ENCODE peak calls at places on chromosomes 12 and 14, in nine cellular contexts. B is fibroblast of pulmonary artery, D is natural killer cell, T is AG09309, G is psoas muscle, O is IMR-90, S is bronchial epithelial cell, F is LNCaP clone FGC, K is GM06990. A is an unnamed sample.

GRCh38 chr14:51630987-51631386 is 20.7 kb upstream of the FRMD6 start:
- DNase-seq in O (no peak), K (no peak), G (no peak), B (no peak), S (no peak), D (no peak), T (no peak), F (no peak), A (no peak)

GRCh38 chr12:91506461-91506860 is 323.8 kb upstream of the DCN start:
- DNase-seq in S (no peak), B (no peak), O (no peak), D (no peak), G (no peak), F (no peak), T (no peak), K (no peak), A (no peak)

GRCh38 chr12:47077206-47078085 is 2.0 kb upstream of the PCED1B start:
- DNase-seq in D (no peak), O (no peak), G (no peak), B (no peak), F (no peak), S (no peak), T (no peak), K (no peak), A (no peak)

GRCh38 chr14:102917469-102918211 is 4.8 kb upstream of the AMN start:
- DNase-seq in T (no peak), F (no peak), K (peak), S (no peak), G (peak), B (peak), O (peak), D (peak), A (peak)

GRCh38 chr14:67728258-67728657 is 26.6 kb downstream of the RDH12 start:
- DNase-seq in T (no peak), G (no peak), K (no peak), B (no peak), D (no peak), F (no peak), S (no peak), O (no peak), A (no peak)

GRCh38 chr12:106110626-106111300 is 28.0 kb downstream of the NUAK1 start:
- DNase-seq in T (no peak), B (no peak), D (no peak), G (no peak), K (no peak), F (no peak), O (no peak), S (no peak), A (no peak)

GRCh38 chr14:94050231-94050880 is 24.2 kb downstream of the OTUB2 start:
- DNase-seq in K (no peak), S (no peak), F (no peak), T (no peak), O (no peak), D (peak), B (no peak), G (peak), A (no peak)

GRCh38 chr14:35333347-35333730 is 41.2 kb downstream of the PSMA6 start:
- DNase-seq in F (no peak), B (no peak), S (no peak), G (no peak), O (no peak), T (no peak), K (no peak), D (no peak), A (peak)

GRCh38 chr14:85824526-85824925 is 294.6 kb downstream of the FLRT2 start:
- DNase-seq in F (no peak), K (no peak), D (no peak), T (no peak), G (no peak), S (no peak), O (no peak), B (no peak), A (no peak)

GRCh38 chr12:19390208-19390607 is 49.1 kb upstream of the AEBP2 start:
- DNase-seq in D (no peak), B (no peak), T (no peak), S (peak), F (no peak), G (no peak), O (peak), K (no peak), A (no peak)

GRCh38 chr14:102848830-102849521 is 71.7 kb downstream of the TRAF3 start:
- DNase-seq in T (no peak), G (peak), F (no peak), B (no peak), S (no peak), D (no peak), O (no peak), K (no peak), A (no peak)

GRCh38 chr12:62128186-62128965 is 131.8 kb upstream of the USP15 start:
- DNase-seq in B (no peak), O (no peak), D (no peak), S (peak), G (no peak), F (peak), T (no peak), K (no peak), A (no peak)

GRCh38 chr12:92414383-92415065 is 268.9 kb upstream of the BTG1 start:
- DNase-seq in F (no peak), O (peak), B (peak), G (no peak), T (no peak), D (no peak), S (no peak), K (no peak), A (no peak)

GRCh38 chr12:4809013-4809448 is 88.8 kb downstream of the GALNT8 start:
- DNase-seq in B (no peak), S (no peak), T (no peak), F (no peak), O (no peak), D (no peak), K (peak), G (peak), A (peak)

GRCh38 chr12:57093412-57094193 is 4.7 kb downstream of the NAB2 start:
- DNase-seq in G (peak), O (peak), F (no peak), K (peak), S (peak), T (peak), B (peak), D (peak), A (peak)
- TF ChIP-seq CTCF in G (peak), O (peak), F (peak), K (peak), S (peak), T (peak), B (peak), D (peak), A (peak)

DNA sequence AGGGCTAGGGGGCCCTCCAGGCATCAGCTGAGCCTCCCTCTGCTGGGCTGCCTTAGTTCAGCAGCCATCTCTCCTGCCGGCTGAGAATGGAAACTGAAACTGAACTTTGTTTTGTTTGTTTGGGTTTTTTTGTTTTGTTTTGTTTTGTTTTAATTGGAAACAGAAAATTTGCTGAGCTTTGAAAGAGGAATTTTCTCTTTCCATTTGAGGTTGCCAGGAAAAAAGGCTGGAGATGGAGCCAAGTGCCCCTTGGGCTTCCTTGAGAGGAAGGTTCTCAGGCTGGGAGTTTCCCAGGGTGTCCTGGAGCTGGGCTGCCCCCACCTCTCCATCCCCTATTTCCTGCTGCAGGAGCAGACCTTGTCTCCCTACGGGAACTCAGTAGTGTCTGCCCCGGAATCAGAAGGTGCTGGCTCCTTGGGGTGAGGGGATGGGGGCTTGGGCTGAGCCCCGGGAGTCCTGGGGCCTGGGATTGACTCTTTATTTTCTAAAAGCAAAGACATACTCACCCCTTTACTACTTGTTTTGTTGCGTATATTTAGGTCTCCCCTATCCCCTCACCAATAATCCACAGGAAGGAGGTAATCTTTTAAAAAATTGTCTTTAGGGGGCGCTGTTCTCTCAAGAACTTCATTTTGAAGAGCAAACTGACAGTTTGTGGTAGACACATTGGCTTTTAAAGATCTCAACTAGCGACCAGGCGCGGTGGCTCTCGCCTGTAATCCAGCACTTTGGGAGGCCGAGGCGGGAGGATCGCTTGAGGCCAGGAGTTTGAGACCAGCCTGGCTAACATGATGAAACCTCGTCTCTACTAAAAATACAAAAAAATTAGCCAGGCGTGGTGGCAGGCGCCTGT is 21.3 kb upstream of the OASL start:
- DNase-seq in S (peak), T (no peak), F (no peak), G (no peak), K (peak), O (peak), B (peak), D (peak), A (peak)
- TF ChIP-seq CTCF in S (peak), T (peak), F (peak), G (peak), K (peak), O (peak), B (peak), D (peak), A (peak)

DNA sequence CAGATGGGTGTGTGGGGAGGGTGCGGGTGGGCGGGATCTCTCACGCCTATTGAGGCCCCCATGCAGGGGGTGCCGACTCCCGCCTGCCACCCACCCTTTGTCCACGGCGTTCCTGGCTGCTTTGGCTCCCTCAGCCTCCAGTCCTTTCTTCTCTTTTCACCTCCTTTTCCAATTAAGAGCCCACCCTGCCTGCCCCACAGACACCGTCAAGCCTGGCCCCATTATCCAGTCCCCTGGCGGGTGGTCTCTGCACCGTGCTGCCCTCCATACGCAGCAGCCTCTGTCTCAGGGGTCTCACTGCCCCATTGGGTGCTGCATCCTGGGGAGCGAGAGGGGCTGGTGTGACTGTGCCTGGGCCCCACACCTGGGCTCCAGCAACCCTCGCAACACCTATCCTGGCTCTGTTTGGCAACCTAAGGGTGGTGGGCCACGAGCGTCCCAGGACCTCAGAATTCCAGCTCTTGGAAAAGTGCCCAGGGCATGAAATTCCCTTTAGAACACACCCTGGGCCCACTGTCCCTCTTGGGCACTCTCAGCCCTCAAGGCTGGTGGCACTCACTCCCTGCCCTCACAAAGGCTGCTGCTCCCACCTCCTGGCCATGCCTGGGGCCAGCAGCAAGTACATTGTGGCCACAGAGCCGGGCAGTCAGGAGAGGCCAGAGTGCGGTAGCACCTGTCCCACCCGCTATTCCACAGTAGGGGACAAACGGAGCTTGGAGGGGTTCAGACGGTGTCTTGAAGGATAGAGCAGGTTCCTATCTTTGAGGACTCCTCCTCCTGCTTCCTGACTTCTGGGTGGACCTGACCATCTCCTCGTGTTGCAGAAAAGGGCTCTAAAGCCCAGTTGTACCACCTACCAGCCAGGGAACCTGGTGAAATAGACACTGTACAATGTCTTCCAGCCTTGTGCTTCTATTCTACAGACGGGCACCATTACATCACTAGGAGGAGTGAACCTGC is 114.1 kb downstream of the KIF26A start:
- DNase-seq in G (no peak), K (no peak), D (no peak), O (no peak), F (no peak), B (no peak), T (no peak), S (no peak), A (no peak)
- TF ChIP-seq CTCF in G (no peak), K (no peak), D (no peak), O (no peak), F (peak), B (no peak), T (no peak), S (no peak), A (no peak)

GRCh38 chr14:37274652-37275051 is 76.9 kb downstream of the MIPOL1 start:
- DNase-seq in O (no peak), B (no peak), K (no peak), F (no peak), S (no peak), T (no peak), G (no peak), D (no peak), A (no peak)
- TF ChIP-seq CTCF in O (no peak), B (no peak), K (no peak), F (no peak), S (no peak), T (no peak), G (no peak), D (no peak), A (no peak)

DNA sequence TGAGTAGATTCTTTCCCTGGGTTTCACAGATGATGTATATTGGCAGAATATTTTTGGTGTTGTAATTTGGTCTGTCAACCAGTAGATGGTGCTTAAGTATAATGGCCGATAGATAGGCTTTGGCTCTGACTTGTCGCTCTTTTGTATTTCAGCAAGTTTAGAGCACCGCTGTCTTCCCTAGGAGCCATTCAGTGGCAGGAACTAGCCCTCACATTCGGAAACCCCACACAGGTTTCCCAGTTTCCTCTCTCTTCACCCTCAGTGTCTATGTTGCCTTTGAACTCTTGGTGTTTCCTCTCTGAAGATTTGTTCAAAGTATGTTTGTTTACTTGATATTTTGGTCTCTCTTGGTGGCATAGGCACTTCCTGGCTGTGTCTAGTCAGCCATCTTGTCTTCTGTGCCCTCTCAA is 102.2 kb downstream of the GPHN start:
- DNase-seq in O (peak), D (no peak), T (no peak), G (no peak), F (no peak), K (no peak), S (peak), B (no peak), A (no peak)
- TF ChIP-seq CTCF in O (peak), D (no peak), T (peak), G (peak), F (peak), K (peak), S (peak), B (peak), A (no peak)

GRCh38 chr12:116431677-116432300 is 127.4 kb upstream of the MAP1LC3B2 start:
- DNase-seq in G (no peak), O (no peak), D (no peak), F (no peak), B (no peak), T (no peak), S (no peak), K (no peak), A (no peak)
- TF ChIP-seq CTCF in G (no peak), O (no peak), D (no peak), F (no peak), B (no peak), T (no peak), S (no peak), K (no peak), A (no peak)